ENCODE peak calls at places on chromosome 20, in nine cellular contexts. One of them, this sample, is unnamed.

GRCh38 chr20:45138451-45139300 is 14.4 kb upstream of the WFDC12 start:
- DNase-seq in activated CD4-positive, alpha-beta memory T cell treated with anti-CD3 and anti-CD28 coated beads for 36 hours: peak
- DNase-seq in HEK293T: peak
- DNase-seq in activated T-helper 1 cell treated with Interleukin-2 at 50 U/mL for 16 hours: peak
- DNase-seq in anterior cingulate cortex: no peak
- DNase-seq in ureter: peak
- DNase-seq in stimulated activated CD4-positive, alpha-beta T cell treated with anti-CD3 and anti-CD28 coated beads, Interleukin-1b, Interleukin-23, amount 100 ng/mL, for 24 hours: peak
- DNase-seq in GM23338: peak
- DNase-seq in heart right ventricle: no peak
- DNase-seq in this sample: peak

GRCh38 chr20:35502352-35502751 is 27.1 kb downstream of the C20orf173 start:
- DNase-seq in HEK293T: no peak
- DNase-seq in ureter: no peak
- DNase-seq in activated CD4-positive, alpha-beta memory T cell treated with anti-CD3 and anti-CD28 coated beads for 36 hours: no peak
- DNase-seq in anterior cingulate cortex: no peak
- DNase-seq in activated T-helper 1 cell treated with Interleukin-2 at 50 U/mL for 16 hours: no peak
- DNase-seq in heart right ventricle: no peak
- DNase-seq in GM23338: no peak
- DNase-seq in stimulated activated CD4-positive, alpha-beta T cell treated with anti-CD3 and anti-CD28 coated beads, Interleukin-1b, Interleukin-23, amount 100 ng/mL, for 24 hours: no peak
- DNase-seq in this sample: no peak

GRCh38 chr20:50995506-50995905 is 27.4 kb downstream of the KCNG1 start:
- DNase-seq in activated CD4-positive, alpha-beta memory T cell treated with anti-CD3 and anti-CD28 coated beads for 36 hours: no peak
- DNase-seq in anterior cingulate cortex: no peak
- DNase-seq in heart right ventricle: no peak
- DNase-seq in HEK293T: no peak
- DNase-seq in ureter: no peak
- DNase-seq in GM23338: no peak
- DNase-seq in stimulated activated CD4-positive, alpha-beta T cell treated with anti-CD3 and anti-CD28 coated beads, Interleukin-1b, Interleukin-23, amount 100 ng/mL, for 24 hours: no peak
- DNase-seq in activated T-helper 1 cell treated with Interleukin-2 at 50 U/mL for 16 hours: no peak
- DNase-seq in this sample: no peak

GRCh38 chr20:57661201-57662027 is 41.2 kb upstream of the ZBP1 start:
- DNase-seq in heart right ventricle: no peak
- DNase-seq in stimulated activated CD4-positive, alpha-beta T cell treated with anti-CD3 and anti-CD28 coated beads, Interleukin-1b, Interleukin-23, amount 100 ng/mL, for 24 hours: no peak
- DNase-seq in activated CD4-positive, alpha-beta memory T cell treated with anti-CD3 and anti-CD28 coated beads for 36 hours: peak
- DNase-seq in GM23338: no peak
- DNase-seq in ureter: peak
- DNase-seq in anterior cingulate cortex: peak
- DNase-seq in HEK293T: no peak
- DNase-seq in activated T-helper 1 cell treated with Interleukin-2 at 50 U/mL for 16 hours: no peak
- DNase-seq in this sample: no peak

GRCh38 chr20:21159658-21160380 is 33.9 kb downstream of the KIZ start:
- DNase-seq in anterior cingulate cortex: no peak
- DNase-seq in HEK293T: no peak
- DNase-seq in activated T-helper 1 cell treated with Interleukin-2 at 50 U/mL for 16 hours: no peak
- DNase-seq in GM23338: no peak
- DNase-seq in heart right ventricle: no peak
- DNase-seq in ureter: no peak
- DNase-seq in stimulated activated CD4-positive, alpha-beta T cell treated with anti-CD3 and anti-CD28 coated beads, Interleukin-1b, Interleukin-23, amount 100 ng/mL, for 24 hours: no peak
- DNase-seq in activated CD4-positive, alpha-beta memory T cell treated with anti-CD3 and anti-CD28 coated beads for 36 hours: no peak
- DNase-seq in this sample: no peak

GRCh38 chr20:50366270-50367103 is 143.7 kb upstream of the PTPN1 start:
- DNase-seq in activated CD4-positive, alpha-beta memory T cell treated with anti-CD3 and anti-CD28 coated beads for 36 hours: peak
- DNase-seq in heart right ventricle: peak
- DNase-seq in stimulated activated CD4-positive, alpha-beta T cell treated with anti-CD3 and anti-CD28 coated beads, Interleukin-1b, Interleukin-23, amount 100 ng/mL, for 24 hours: no peak
- DNase-seq in HEK293T: peak
- DNase-seq in anterior cingulate cortex: no peak
- DNase-seq in GM23338: no peak
- DNase-seq in activated T-helper 1 cell treated with Interleukin-2 at 50 U/mL for 16 hours: no peak
- DNase-seq in ureter: peak
- DNase-seq in this sample: no peak

GRCh38 chr20:36097751-36098151 is 56.8 kb upstream of the EPB41L1 start:
- DNase-seq in HEK293T: no peak
- DNase-seq in ureter: no peak
- DNase-seq in activated T-helper 1 cell treated with Interleukin-2 at 50 U/mL for 16 hours: no peak
- DNase-seq in activated CD4-positive, alpha-beta memory T cell treated with anti-CD3 and anti-CD28 coated beads for 36 hours: no peak
- DNase-seq in GM23338: peak
- DNase-seq in anterior cingulate cortex: no peak
- DNase-seq in heart right ventricle: no peak
- DNase-seq in stimulated activated CD4-positive, alpha-beta T cell treated with anti-CD3 and anti-CD28 coated beads, Interleukin-1b, Interleukin-23, amount 100 ng/mL, for 24 hours: no peak
- DNase-seq in this sample: no peak

GRCh38 chr20:59248031-59248684 is 52.3 kb upstream of the EDN3 start:
- DNase-seq in activated T-helper 1 cell treated with Interleukin-2 at 50 U/mL for 16 hours: no peak
- DNase-seq in GM23338: no peak
- DNase-seq in stimulated activated CD4-positive, alpha-beta T cell treated with anti-CD3 and anti-CD28 coated beads, Interleukin-1b, Interleukin-23, amount 100 ng/mL, for 24 hours: no peak
- DNase-seq in HEK293T: no peak
- DNase-seq in ureter: no peak
- DNase-seq in heart right ventricle: no peak
- DNase-seq in activated CD4-positive, alpha-beta memory T cell treated with anti-CD3 and anti-CD28 coated beads for 36 hours: no peak
- DNase-seq in anterior cingulate cortex: no peak
- DNase-seq in this sample: no peak

GRCh38 chr20:55701467-55701866 is 303.9 kb downstream of the CBLN4 start:
- DNase-seq in GM23338: no peak
- DNase-seq in HEK293T: no peak
- DNase-seq in heart right ventricle: no peak
- DNase-seq in activated CD4-positive, alpha-beta memory T cell treated with anti-CD3 and anti-CD28 coated beads for 36 hours: no peak
- DNase-seq in anterior cingulate cortex: no peak
- DNase-seq in activated T-helper 1 cell treated with Interleukin-2 at 50 U/mL for 16 hours: no peak
- DNase-seq in stimulated activated CD4-positive, alpha-beta T cell treated with anti-CD3 and anti-CD28 coated beads, Interleukin-1b, Interleukin-23, amount 100 ng/mL, for 24 hours: no peak
- DNase-seq in ureter: no peak
- DNase-seq in this sample: no peak

This sample was measured in activated T-helper 9 cell treated with anti-CD3 and anti-CD28 coated beads, Interleukin-2, amount 50 U/mL, for 16 hours.